ENCODE peak calls at places on chromosomes 7 and 10, in seven cellular contexts. One of them, this sample, is unnamed. For H3K9me3, the result is how much of the 10 kb centered on the place peaks cover.

GRCh38 chr7:91408388-91409154 is 144.3 kb downstream of the FZD1 start:
- DNase-seq in CD4-positive, CD25-positive, alpha-beta regulatory T cell: no peak
- DNase-seq in lower lobe of right lung: no peak
- DNase-seq in CD8-positive, alpha-beta T cell: no peak
- DNase-seq in fibroblast of lung: no peak
- DNase-seq in ovary: no peak
- DNase-seq in cardiac muscle cell: no peak
- DNase-seq in this sample: no peak

GRCh38 chr10:100338434-100339036 is 8.5 kb upstream of the SCD start:
- DNase-seq in CD4-positive, CD25-positive, alpha-beta regulatory T cell: peak
- DNase-seq in lower lobe of right lung: peak
- DNase-seq in CD8-positive, alpha-beta T cell: peak
- DNase-seq in fibroblast of lung: peak
- DNase-seq in ovary: peak
- DNase-seq in cardiac muscle cell: peak
- DNase-seq in this sample: peak

GRCh38 chr7:139118234-139118802 is 8.8 kb upstream of the ZC3HAV1 start:
- DNase-seq in CD4-positive, CD25-positive, alpha-beta regulatory T cell: no peak
- DNase-seq in lower lobe of right lung: no peak
- DNase-seq in CD8-positive, alpha-beta T cell: no peak
- DNase-seq in fibroblast of lung: peak
- DNase-seq in ovary: no peak
- DNase-seq in cardiac muscle cell: no peak
- DNase-seq in this sample: no peak

GRCh38 chr7:2903686-2904162 is 59.6 kb upstream of the GNA12 start:
- DNase-seq in CD4-positive, CD25-positive, alpha-beta regulatory T cell: no peak
- DNase-seq in lower lobe of right lung: no peak
- DNase-seq in CD8-positive, alpha-beta T cell: no peak
- DNase-seq in fibroblast of lung: no peak
- DNase-seq in ovary: no peak
- DNase-seq in cardiac muscle cell: no peak
- DNase-seq in this sample: no peak

GRCh38 chr10:117425908-117426566 is 50.8 kb upstream of the PDZD8 start:
- DNase-seq in CD4-positive, CD25-positive, alpha-beta regulatory T cell: no peak
- DNase-seq in lower lobe of right lung: no peak
- DNase-seq in CD8-positive, alpha-beta T cell: no peak
- DNase-seq in fibroblast of lung: no peak
- DNase-seq in ovary: no peak
- DNase-seq in cardiac muscle cell: no peak
- DNase-seq in this sample: no peak

GRCh38 chr10:72784551-72785421 is 92.8 kb downstream of the MCU start:
- DNase-seq in CD4-positive, CD25-positive, alpha-beta regulatory T cell: no peak
- DNase-seq in lower lobe of right lung: peak
- DNase-seq in CD8-positive, alpha-beta T cell: no peak
- DNase-seq in fibroblast of lung: peak
- DNase-seq in ovary: peak
- DNase-seq in cardiac muscle cell: peak
- DNase-seq in this sample: no peak

GRCh38 chr10:124701435-124701834 is 42.7 kb downstream of the FAM53B start:
- DNase-seq in CD4-positive, CD25-positive, alpha-beta regulatory T cell: no peak
- DNase-seq in lower lobe of right lung: peak
- DNase-seq in CD8-positive, alpha-beta T cell: no peak
- DNase-seq in fibroblast of lung: peak
- DNase-seq in ovary: peak
- DNase-seq in cardiac muscle cell: peak
- DNase-seq in this sample: no peak

GRCh38 chr10:22630229-22631174 is 83.9 kb downstream of the PIP4K2A start:
- DNase-seq in CD4-positive, CD25-positive, alpha-beta regulatory T cell: peak
- DNase-seq in lower lobe of right lung: no peak
- DNase-seq in CD8-positive, alpha-beta T cell: no peak
- DNase-seq in fibroblast of lung: peak
- DNase-seq in ovary: no peak
- DNase-seq in cardiac muscle cell: no peak
- DNase-seq in this sample: no peak

GRCh38 chr7:14048889-14049288 is 59.4 kb upstream of the ETV1 start:
- DNase-seq in CD4-positive, CD25-positive, alpha-beta regulatory T cell: no peak
- DNase-seq in lower lobe of right lung: no peak
- DNase-seq in CD8-positive, alpha-beta T cell: no peak
- DNase-seq in fibroblast of lung: peak
- DNase-seq in ovary: no peak
- DNase-seq in cardiac muscle cell: no peak
- DNase-seq in this sample: no peak

GRCh38 chr10:73931767-73932624 is 21.1 kb downstream of the PLAU start:
- DNase-seq in CD4-positive, CD25-positive, alpha-beta regulatory T cell: peak
- DNase-seq in lower lobe of right lung: peak
- DNase-seq in CD8-positive, alpha-beta T cell: peak
- DNase-seq in fibroblast of lung: no peak
- DNase-seq in ovary: no peak
- DNase-seq in cardiac muscle cell: no peak
- DNase-seq in this sample: no peak

GRCh38 chr7:26853788-26854393 is 10.5 kb downstream of the SKAP2 start:
- DNase-seq in CD4-positive, CD25-positive, alpha-beta regulatory T cell: peak
- DNase-seq in lower lobe of right lung: no peak
- DNase-seq in CD8-positive, alpha-beta T cell: no peak
- DNase-seq in fibroblast of lung: peak
- DNase-seq in ovary: no peak
- DNase-seq in cardiac muscle cell: peak
- DNase-seq in this sample: no peak

GRCh38 chr10:84370268-84370667 is 41.9 kb downstream of the CCSER2 start:
- DNase-seq in CD4-positive, CD25-positive, alpha-beta regulatory T cell: no peak
- DNase-seq in lower lobe of right lung: no peak
- DNase-seq in CD8-positive, alpha-beta T cell: no peak
- DNase-seq in fibroblast of lung: no peak
- DNase-seq in ovary: no peak
- DNase-seq in cardiac muscle cell: no peak
- DNase-seq in this sample: no peak

GRCh38 chr10:44911081-44911540 is at the start of gene TMEM72:
- DNase-seq in CD4-positive, CD25-positive, alpha-beta regulatory T cell: no peak
- DNase-seq in lower lobe of right lung: peak
- DNase-seq in CD8-positive, alpha-beta T cell: no peak
- DNase-seq in fibroblast of lung: no peak
- DNase-seq in ovary: no peak
- DNase-seq in cardiac muscle cell: peak
- DNase-seq in this sample: no peak

GRCh38 chr10:59718246-59718645 is 8.6 kb upstream of the SLC16A9 start:
- DNase-seq in CD4-positive, CD25-positive, alpha-beta regulatory T cell: no peak
- DNase-seq in lower lobe of right lung: no peak
- DNase-seq in CD8-positive, alpha-beta T cell: no peak
- DNase-seq in fibroblast of lung: no peak
- DNase-seq in ovary: no peak
- DNase-seq in cardiac muscle cell: no peak
- DNase-seq in this sample: no peak

GRCh38 chr10:107733328-107733727 is 568.8 kb upstream of the SORCS1 start:
- DNase-seq in CD4-positive, CD25-positive, alpha-beta regulatory T cell: no peak
- DNase-seq in lower lobe of right lung: no peak
- DNase-seq in CD8-positive, alpha-beta T cell: no peak
- DNase-seq in fibroblast of lung: no peak
- DNase-seq in ovary: no peak
- DNase-seq in cardiac muscle cell: no peak
- DNase-seq in this sample: no peak

DNA sequence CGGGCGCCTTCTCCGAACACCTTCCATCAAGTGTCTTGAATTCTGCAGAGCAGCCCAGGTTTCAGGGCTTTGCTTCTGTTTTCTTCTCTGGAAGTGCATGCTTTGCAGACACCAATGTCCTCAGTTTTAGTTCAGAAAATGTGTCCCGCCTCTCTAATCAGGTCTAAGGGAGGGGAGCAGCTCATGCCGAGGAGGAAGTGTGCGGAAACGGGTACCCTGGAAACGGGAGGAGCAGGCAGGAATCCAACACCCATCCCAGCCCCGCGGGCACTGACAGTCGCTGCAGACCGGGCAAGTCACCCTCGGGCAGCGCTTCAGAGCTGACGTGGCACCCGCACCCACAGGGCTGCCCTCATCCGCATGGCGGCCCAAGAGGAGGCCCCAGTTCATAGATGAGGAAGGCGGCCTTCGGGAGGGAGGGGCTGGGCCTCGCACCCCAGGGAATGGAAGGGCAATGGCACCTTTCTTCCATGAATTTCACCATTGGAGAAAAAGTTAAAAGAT is 338.7 kb downstream of the DNAJB6 start:
- DNase-seq in CD4-positive, CD25-positive, alpha-beta regulatory T cell: no peak
- DNase-seq in lower lobe of right lung: no peak
- DNase-seq in CD8-positive, alpha-beta T cell: no peak
- DNase-seq in fibroblast of lung: no peak
- DNase-seq in ovary: peak
- DNase-seq in cardiac muscle cell: no peak
- DNase-seq in this sample: no peak
- H3K9me3 ChIP-seq in CD4-positive, CD25-positive, alpha-beta regulatory T cell: under half
- H3K9me3 ChIP-seq in lower lobe of right lung: under half
- H3K9me3 ChIP-seq in CD8-positive, alpha-beta T cell: under half
- H3K9me3 ChIP-seq in fibroblast of lung: under half
- H3K9me3 ChIP-seq in ovary: under half
- H3K9me3 ChIP-seq in cardiac muscle cell: under half
- H3K9me3 ChIP-seq in this sample: under half

DNA sequence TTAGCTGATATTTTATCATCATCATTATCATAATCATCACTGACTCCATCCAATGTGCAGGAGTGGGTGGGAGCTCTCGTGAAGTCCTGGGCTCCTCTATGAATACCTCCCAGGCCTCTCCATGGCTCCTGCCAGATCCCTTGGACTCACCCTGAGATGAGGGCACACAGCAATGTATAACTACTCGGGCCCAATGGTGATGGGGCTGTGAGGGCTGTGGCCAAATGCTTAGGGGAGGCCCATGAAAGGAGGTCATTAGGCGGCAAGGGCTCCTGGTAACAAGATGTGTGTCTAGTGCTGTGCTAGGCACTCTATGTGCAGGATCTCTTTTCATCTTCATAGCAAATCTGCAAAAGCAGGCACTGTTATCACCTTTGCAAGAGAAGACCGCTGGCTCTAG is 270.9 kb downstream of the GLRX3 start:
- DNase-seq in CD4-positive, CD25-positive, alpha-beta regulatory T cell: no peak
- DNase-seq in lower lobe of right lung: no peak
- DNase-seq in CD8-positive, alpha-beta T cell: no peak
- DNase-seq in fibroblast of lung: no peak
- DNase-seq in ovary: no peak
- DNase-seq in cardiac muscle cell: no peak
- DNase-seq in this sample: no peak
- H3K9me3 ChIP-seq in CD4-positive, CD25-positive, alpha-beta regulatory T cell: under half
- H3K9me3 ChIP-seq in lower lobe of right lung: under half
- H3K9me3 ChIP-seq in CD8-positive, alpha-beta T cell: under half
- H3K9me3 ChIP-seq in fibroblast of lung: under half
- H3K9me3 ChIP-seq in ovary: under half
- H3K9me3 ChIP-seq in cardiac muscle cell: under half
- H3K9me3 ChIP-seq in this sample: under half

GRCh38 chr7:157801971-157802675 is 465.3 kb downstream of the DNAJB6 start:
- DNase-seq in CD4-positive, CD25-positive, alpha-beta regulatory T cell: no peak
- DNase-seq in lower lobe of right lung: peak
- DNase-seq in CD8-positive, alpha-beta T cell: no peak
- DNase-seq in fibroblast of lung: no peak
- DNase-seq in ovary: no peak
- DNase-seq in cardiac muscle cell: no peak
- DNase-seq in this sample: no peak
- H3K9me3 ChIP-seq in CD4-positive, CD25-positive, alpha-beta regulatory T cell: under half
- H3K9me3 ChIP-seq in lower lobe of right lung: under half
- H3K9me3 ChIP-seq in CD8-positive, alpha-beta T cell: under half
- H3K9me3 ChIP-seq in fibroblast of lung: under half
- H3K9me3 ChIP-seq in ovary: under half
- H3K9me3 ChIP-seq in cardiac muscle cell: under half
- H3K9me3 ChIP-seq in this sample: under half

DNA sequence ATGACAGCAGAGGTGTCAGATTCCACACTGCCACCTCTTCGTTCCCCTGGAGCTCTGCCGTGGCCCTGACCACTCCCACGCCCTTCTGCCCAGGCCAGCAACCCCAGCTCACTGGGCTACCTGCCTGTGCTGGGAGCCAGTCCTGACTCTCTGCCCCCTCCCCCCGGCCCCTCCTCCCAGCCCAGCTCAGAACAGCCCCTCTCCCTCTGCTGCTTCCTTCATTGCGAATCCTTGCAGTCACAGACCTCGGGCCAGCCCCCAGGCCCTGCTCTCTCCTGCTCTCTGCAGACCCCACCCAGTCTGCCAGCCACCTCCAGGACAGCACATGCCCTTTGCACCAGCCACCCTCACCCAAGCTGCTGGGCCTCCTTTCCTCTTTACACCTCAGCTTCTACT is 60.4 kb downstream of the TCERG1L start:
- DNase-seq in CD4-positive, CD25-positive, alpha-beta regulatory T cell: no peak
- DNase-seq in lower lobe of right lung: peak
- DNase-seq in CD8-positive, alpha-beta T cell: no peak
- DNase-seq in fibroblast of lung: no peak
- DNase-seq in ovary: no peak
- DNase-seq in cardiac muscle cell: no peak
- DNase-seq in this sample: no peak
- H3K9me3 ChIP-seq in CD4-positive, CD25-positive, alpha-beta regulatory T cell: under half
- H3K9me3 ChIP-seq in lower lobe of right lung: under half
- H3K9me3 ChIP-seq in CD8-positive, alpha-beta T cell: under half
- H3K9me3 ChIP-seq in fibroblast of lung: under half
- H3K9me3 ChIP-seq in ovary: under half
- H3K9me3 ChIP-seq in cardiac muscle cell: under half
- H3K9me3 ChIP-seq in this sample: under half

DNA sequence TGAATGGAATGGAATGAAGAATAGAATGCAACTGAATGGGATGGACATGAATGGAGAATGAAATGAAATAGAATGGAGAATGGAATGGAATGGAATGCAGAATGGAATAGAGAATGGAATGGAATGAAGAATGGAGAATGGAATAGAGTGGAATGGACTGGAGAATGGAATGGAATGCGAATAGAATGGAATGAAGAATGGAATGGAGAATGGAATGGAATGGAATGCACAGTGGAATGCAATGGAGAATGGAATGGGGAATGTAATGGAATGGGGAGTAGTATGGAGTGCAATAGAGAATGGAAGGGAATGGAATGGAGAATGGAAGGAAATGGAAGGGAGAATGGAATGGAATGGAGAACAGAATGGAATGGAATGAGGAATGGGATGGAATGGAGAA is 93.4 kb downstream of the NSUN6 start:
- DNase-seq in CD4-positive, CD25-positive, alpha-beta regulatory T cell: no peak
- DNase-seq in lower lobe of right lung: no peak
- DNase-seq in CD8-positive, alpha-beta T cell: no peak
- DNase-seq in fibroblast of lung: no peak
- DNase-seq in ovary: no peak
- DNase-seq in cardiac muscle cell: no peak
- DNase-seq in this sample: no peak
- H3K9me3 ChIP-seq in CD4-positive, CD25-positive, alpha-beta regulatory T cell: under half
- H3K9me3 ChIP-seq in lower lobe of right lung: under half
- H3K9me3 ChIP-seq in CD8-positive, alpha-beta T cell: under half
- H3K9me3 ChIP-seq in fibroblast of lung: under half
- H3K9me3 ChIP-seq in ovary: under half
- H3K9me3 ChIP-seq in cardiac muscle cell: under half
- H3K9me3 ChIP-seq in this sample: under half

DNA sequence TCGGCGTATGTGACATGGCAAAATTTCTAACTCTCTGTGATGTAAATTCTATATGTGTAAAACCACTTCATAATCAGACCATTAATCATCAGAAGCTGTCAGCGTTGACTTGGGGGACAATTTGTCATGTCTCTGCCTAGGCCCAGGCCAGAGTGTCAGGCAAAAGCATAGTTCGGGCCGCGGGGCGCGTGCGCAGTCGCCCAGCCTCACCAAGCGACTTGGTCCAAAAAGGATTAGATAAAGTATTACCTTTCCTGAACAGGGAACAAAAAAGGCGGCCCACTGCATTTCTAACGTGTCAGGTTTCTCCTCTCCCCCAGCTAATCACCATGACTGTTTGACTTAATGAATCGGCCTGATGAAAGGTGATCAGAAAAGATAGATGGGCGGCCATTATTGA is 114.2 kb downstream of the EBF3 start:
- DNase-seq in CD4-positive, CD25-positive, alpha-beta regulatory T cell: no peak
- DNase-seq in lower lobe of right lung: no peak
- DNase-seq in CD8-positive, alpha-beta T cell: no peak
- DNase-seq in fibroblast of lung: no peak
- DNase-seq in ovary: no peak
- DNase-seq in cardiac muscle cell: no peak
- DNase-seq in this sample: no peak
- H3K9me3 ChIP-seq in CD4-positive, CD25-positive, alpha-beta regulatory T cell: under half
- H3K9me3 ChIP-seq in lower lobe of right lung: under half
- H3K9me3 ChIP-seq in CD8-positive, alpha-beta T cell: under half
- H3K9me3 ChIP-seq in fibroblast of lung: under half
- H3K9me3 ChIP-seq in ovary: under half
- H3K9me3 ChIP-seq in cardiac muscle cell: under half
- H3K9me3 ChIP-seq in this sample: under half